ENCODE peak calls at places on chromosomes 1 and 21, in six cellular contexts. A, X, M, L, K and F are unnamed samples. For H3K27me3, the result is how much of the 10 kb centered on the place peaks cover.

GRCh38 chr21:36163780-36164426 is 7.3 kb downstream of the DOP1B start:
- DNase-seq in L (no peak), M (peak), X (no peak), A (no peak), K (no peak), F (no peak)

GRCh38 chr1:16139473-16139962 is 16.4 kb downstream of the EPHA2 start:
- DNase-seq in A (peak), M (no peak), X (no peak), L (no peak), K (no peak), F (no peak)

GRCh38 chr1:86423873-86424272 is at the start of gene CLCA2:
- DNase-seq in L (no peak), X (no peak), A (no peak), M (no peak), K (no peak), F (no peak)

GRCh38 chr1:66652556-66652955 is 99.7 kb upstream of the DYNLT5 start:
- DNase-seq in L (no peak), A (no peak), X (no peak), K (no peak), M (no peak), F (no peak)

GRCh38 chr1:42035205-42035829 is 116.6 kb upstream of the HIVEP3 start:
- DNase-seq in K (peak), X (peak), M (peak), A (peak), L (no peak), F (no peak)

GRCh38 chr21:25791321-25791720 is 56.5 kb downstream of the GABPA start:
- DNase-seq in X (no peak), L (no peak), K (no peak), M (no peak), A (peak), F (no peak)

GRCh38 chr1:193068013-193068412 is 8.6 kb downstream of the RO60 start:
- DNase-seq in X (no peak), K (no peak), L (no peak), A (no peak), M (no peak), F (no peak)

GRCh38 chr21:42475526-42476492 is 20.2 kb downstream of the RSPH1 start:
- DNase-seq in M (no peak), K (no peak), L (no peak), X (no peak), A (no peak), F (no peak)

GRCh38 chr1:10140981-10141380 is 69.4 kb upstream of the KIF1B start:
- DNase-seq in A (no peak), K (no peak), L (no peak), X (no peak), M (no peak), F (no peak)

GRCh38 chr21:45403825-45404725 is 890 bp upstream of the COL18A1 start:
- DNase-seq in L (peak), K (peak), X (peak), A (no peak), M (no peak), F (peak)
- H3K4me3 ChIP-seq in L (peak), K (peak), X (no peak), A (peak), M (peak), F (peak)

DNA sequence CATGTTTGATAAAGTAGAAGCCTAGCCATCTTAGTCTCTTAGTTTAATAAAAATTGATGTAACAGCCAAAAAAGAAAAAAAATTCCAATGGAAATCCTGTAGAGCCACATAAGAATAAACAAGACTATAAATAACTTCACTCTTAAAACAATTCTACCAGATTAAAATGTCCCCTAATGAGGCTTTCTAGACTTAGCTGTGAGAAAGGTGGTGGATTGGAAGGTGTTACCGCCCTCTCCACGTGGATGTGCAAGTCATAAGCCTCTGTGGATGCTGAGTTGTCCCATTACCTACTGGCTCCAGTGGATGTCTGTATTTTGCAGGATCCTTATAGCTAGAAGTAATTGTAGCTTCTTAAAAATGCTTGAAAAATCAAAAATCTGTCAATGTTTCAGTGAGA is 14.6 kb downstream of the LCA5L start:
- DNase-seq in K (no peak), L (no peak), X (no peak), M (no peak), A (no peak), F (no peak)
- H3K27ac ChIP-seq in K (no peak), L (no peak), X (no peak), M (no peak), A (no peak), F (no peak)

GRCh38 chr1:18638818-18639193 is 8.2 kb downstream of the PAX7 start:
- DNase-seq in K (no peak), A (no peak), M (no peak), L (no peak), X (no peak), F (no peak)
- H3K27me3 ChIP-seq in K (half or more), A (half or more), M (half or more), L (under half), X (half or more), F (half or more)

GRCh38 chr1:204506091-204506968 is 9.9 kb upstream of the MDM4 start:
- DNase-seq in A (peak), K (peak), L (peak), M (peak), X (peak), F (no peak)
- H3K4me3 ChIP-seq in A (peak), K (peak), L (peak), M (peak), X (peak), F (peak)